ENCODE peak calls at places on chromosome 13, in eight cellular contexts. T is effector memory CD4-positive, alpha-beta T cell; J is bronchial epithelial cell; E is adrenal gland; V is CD4-positive, alpha-beta memory T cell; G is thyroid gland; D is CD4-positive, alpha-beta T cell; C is stomach. K is an unnamed sample. For H3K27me3, the result is how much of the 10 kb centered on the place peaks cover.

GRCh38 chr13:44191504-44192171 is 182.0 kb upstream of the SERP2 start:
- DNase-seq in T (peak), J (peak), E (peak), V (peak), G (peak), D (peak), C (peak), K (peak)

GRCh38 chr13:111385182-111385857 is 64.9 kb downstream of the TEX29 start:
- DNase-seq in T (no peak), J (no peak), E (peak), V (no peak), G (no peak), D (no peak), C (peak), K (no peak)

GRCh38 chr13:46593403-46593802 is 40.4 kb downstream of the LRCH1 start:
- DNase-seq in T (peak), J (no peak), E (no peak), V (peak), G (no peak), D (peak), C (no peak), K (no peak)

GRCh38 chr13:34161829-34162544 is 344.0 kb downstream of the RFC3 start:
- DNase-seq in T (no peak), J (peak), E (no peak), V (no peak), G (no peak), D (no peak), C (no peak), K (no peak)

GRCh38 chr13:65460136-65460535 is 1770.0 kb downstream of the PCDH9 start:
- DNase-seq in T (no peak), J (no peak), E (no peak), V (no peak), G (no peak), D (no peak), C (no peak), K (no peak)

GRCh38 chr13:111395511-111396393 is 75.3 kb downstream of the TEX29 start:
- DNase-seq in T (no peak), J (no peak), E (no peak), V (no peak), G (no peak), D (no peak), C (peak), K (no peak)

GRCh38 chr13:93915269-93915809 is 564.1 kb downstream of the DCT start:
- DNase-seq in T (no peak), J (no peak), E (no peak), V (no peak), G (no peak), D (no peak), C (no peak), K (no peak)

GRCh38 chr13:40983725-40984669 is 35.1 kb downstream of the ELF1 start:
- DNase-seq in T (no peak), J (peak), E (no peak), V (peak), G (peak), D (no peak), C (no peak), K (no peak)

GRCh38 chr13:89602655-89603054 is 1744.8 kb upstream of the MIR17HG start:
- DNase-seq in T (no peak), J (no peak), E (no peak), V (no peak), G (no peak), D (no peak), C (no peak), K (no peak)

GRCh38 chr13:48221301-48222190 is 11.5 kb upstream of the ITM2B start:
- DNase-seq in T (no peak), J (no peak), E (no peak), V (peak), G (no peak), D (no peak), C (no peak), K (peak)

GRCh38 chr13:70448820-70449219 is 340.6 kb upstream of the KLHL1 start:
- DNase-seq in T (no peak), J (no peak), E (no peak), V (no peak), G (no peak), D (no peak), C (no peak), K (no peak)

GRCh38 chr13:47277774-47278173 is 380.9 kb upstream of the HTR2A start:
- DNase-seq in T (no peak), J (peak), E (no peak), V (no peak), G (peak), D (no peak), C (no peak), K (no peak)

GRCh38 chr13:45728759-45729158 is 26.6 kb downstream of the CBY2 start:
- DNase-seq in T (no peak), J (peak), E (no peak), V (no peak), G (no peak), D (no peak), C (no peak), K (no peak)

GRCh38 chr13:47455581-47455980 is 545.5 kb downstream of the SUCLA2 start:
- DNase-seq in T (no peak), J (no peak), E (no peak), V (no peak), G (no peak), D (no peak), C (no peak), K (peak)

GRCh38 chr13:21060063-21060826 is 1.1 kb downstream of the LATS2 start:
- DNase-seq in T (no peak), J (no peak), E (peak), V (peak), G (peak), D (no peak), C (peak), K (peak)

GRCh38 chr13:98370806-98371553 is 193.9 kb upstream of the RNF113B start:
- DNase-seq in T (no peak), J (no peak), E (peak), V (no peak), G (peak), D (no peak), C (peak), K (peak)

GRCh38 chr13:94305463-94305862 is 174.0 kb downstream of the DCT start:
- DNase-seq in T (no peak), J (peak), E (no peak), V (no peak), G (no peak), D (no peak), C (no peak), K (no peak)

GRCh38 chr13:101757446-101758039 is 305.1 kb downstream of the ITGBL1 start:
- DNase-seq in T (no peak), J (peak), E (no peak), V (peak), G (no peak), D (no peak), C (no peak), K (no peak)

GRCh38 chr13:97976551-97977375 is 23.3 kb downstream of the IPO5 start:
- DNase-seq in T (no peak), J (no peak), E (no peak), V (peak), G (no peak), D (no peak), C (no peak), K (peak)

GRCh38 chr13:53123536-53123935 is 94.9 kb downstream of the OLFM4 start:
- DNase-seq in T (no peak), J (no peak), E (no peak), V (no peak), G (peak), D (no peak), C (no peak), K (no peak)

GRCh38 chr13:114101831-114102520 is 30.4 kb downstream of the RASA3 start:
- DNase-seq in T (no peak), J (no peak), E (no peak), V (no peak), G (no peak), D (no peak), C (no peak), K (no peak)

GRCh38 chr13:80070024-80070703 is 270.8 kb downstream of the SPRY2 start:
- DNase-seq in T (no peak), J (no peak), E (no peak), V (no peak), G (no peak), D (no peak), C (no peak), K (no peak)

GRCh38 chr13:29858231-29858630 is 7.8 kb upstream of the UBL3 start:
- DNase-seq in T (no peak), J (no peak), E (no peak), V (no peak), G (no peak), D (no peak), C (no peak), K (no peak)

GRCh38 chr13:23428183-23428528 is 5.3 kb downstream of the SACS start:
- DNase-seq in T (no peak), J (no peak), E (no peak), V (no peak), G (no peak), D (no peak), C (no peak), K (no peak)

GRCh38 chr13:102903659-102904407 is 58.0 kb downstream of the ERCC5 start:
- DNase-seq in T (no peak), J (peak), E (no peak), V (no peak), G (no peak), D (no peak), C (no peak), K (no peak)

GRCh38 chr13:45518525-45519235 is 53.9 kb downstream of the COG3 start:
- DNase-seq in T (no peak), J (peak), E (no peak), V (no peak), G (no peak), D (no peak), C (no peak), K (no peak)

GRCh38 chr13:77810430-77810829 is 108.2 kb downstream of the EDNRB start:
- DNase-seq in T (no peak), J (peak), E (no peak), V (no peak), G (no peak), D (no peak), C (no peak), K (no peak)

GRCh38 chr13:24050292-24050711 is 110.2 kb upstream of the SPATA13 start:
- DNase-seq in T (no peak), J (peak), E (peak), V (no peak), G (peak), D (no peak), C (peak), K (peak)

GRCh38 chr13:20882206-20882605 is 20.3 kb downstream of the XPO4 start:
- DNase-seq in T (no peak), J (no peak), E (no peak), V (no peak), G (no peak), D (no peak), C (no peak), K (no peak)

GRCh38 chr13:30020726-30021312 is 170.4 kb upstream of the UBL3 start:
- DNase-seq in T (no peak), J (peak), E (no peak), V (no peak), G (no peak), D (no peak), C (no peak), K (no peak)

GRCh38 chr13:30692108-30692507 is 43.2 kb upstream of the ALOX5AP start:
- DNase-seq in T (no peak), J (no peak), E (no peak), V (no peak), G (no peak), D (no peak), C (no peak), K (no peak)

GRCh38 chr13:30204564-30204963 is 102.8 kb downstream of the KATNAL1 start:
- DNase-seq in T (no peak), J (no peak), E (no peak), V (no peak), G (no peak), D (no peak), C (no peak), K (no peak)

GRCh38 chr13:83880275-83881027 is 1.8 kb downstream of the SLITRK1 start:
- DNase-seq in T (no peak), J (no peak), E (no peak), V (no peak), G (no peak), D (no peak), C (no peak), K (no peak)

GRCh38 chr13:44764334-44764733 is 188.2 kb upstream of the TSC22D1 start:
- DNase-seq in T (no peak), J (no peak), E (peak), V (no peak), G (no peak), D (no peak), C (peak), K (no peak)

GRCh38 chr13:29760561-29760960 is 89.9 kb downstream of the UBL3 start:
- DNase-seq in T (no peak), J (no peak), E (no peak), V (no peak), G (no peak), D (no peak), C (no peak), K (no peak)

GRCh38 chr13:94073006-94073744 is 406.3 kb downstream of the DCT start:
- DNase-seq in T (no peak), J (no peak), E (no peak), V (no peak), G (no peak), D (no peak), C (no peak), K (no peak)

GRCh38 chr13:45149964-45150363 is 29.7 kb downstream of the GTF2F2 start:
- DNase-seq in T (no peak), J (no peak), E (no peak), V (no peak), G (no peak), D (no peak), C (no peak), K (no peak)

GRCh38 chr13:30377312-30377685 is 45.0 kb upstream of the UBE2L5 start:
- DNase-seq in T (no peak), J (no peak), E (no peak), V (no peak), G (no peak), D (no peak), C (no peak), K (no peak)

GRCh38 chr13:36918246-36919060 is 1.6 kb downstream of the SMAD9 start:
- DNase-seq in T (no peak), J (no peak), E (no peak), V (no peak), G (peak), D (no peak), C (no peak), K (no peak)

GRCh38 chr13:36919833-36920611 is at the start of gene SMAD9:
- DNase-seq in T (no peak), J (peak), E (peak), V (no peak), G (peak), D (no peak), C (peak), K (peak)

GRCh38 chr13:36921902-36922301 is 1.9 kb upstream of the SMAD9 start:
- DNase-seq in T (no peak), J (no peak), E (no peak), V (no peak), G (no peak), D (no peak), C (no peak), K (no peak)

GRCh38 chr13:36920612-36921185 is 661 bp upstream of the SMAD9 start:
- DNase-seq in T (no peak), J (no peak), E (no peak), V (no peak), G (peak), D (no peak), C (no peak), K (no peak)

GRCh38 chr13:36919206-36919832 is 719 bp downstream of the SMAD9 start:
- DNase-seq in T (no peak), J (no peak), E (peak), V (no peak), G (peak), D (no peak), C (peak), K (peak)
- H3K27me3 ChIP-seq in T (under half), J (under half), E (under half), V (under half), G (under half), D (half or more), C (under half), K (under half)

DNA sequence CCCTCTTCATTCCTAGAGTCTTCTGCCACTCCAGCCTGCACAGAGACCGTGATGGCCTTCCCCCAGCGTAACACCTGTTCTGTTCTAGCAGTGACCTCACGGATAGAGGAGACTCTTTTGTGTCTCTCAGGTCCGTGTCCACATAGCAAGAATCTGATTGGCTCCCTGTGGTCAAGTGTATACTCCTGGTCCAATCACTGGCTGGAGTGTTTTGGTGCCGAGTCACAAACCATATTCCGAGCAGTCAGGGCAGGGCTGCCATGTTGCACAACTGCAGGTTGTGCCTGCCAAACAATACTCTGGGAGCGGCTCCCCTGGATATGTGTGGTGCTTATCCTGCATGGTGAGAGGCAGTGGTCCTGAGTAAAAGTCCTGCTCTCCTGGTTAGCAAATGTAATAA is 402.4 kb downstream of the KCNRG start:
- DNase-seq in T (no peak), J (peak), E (no peak), V (no peak), G (no peak), D (no peak), C (no peak), K (no peak)
- H3K27me3 ChIP-seq in T (under half), J (under half), E (under half), V (under half), G (under half), D (under half), C (under half), K (under half)

GRCh38 chr13:57635541-57635940 is 4.0 kb downstream of the PCDH17 start:
- DNase-seq in T (no peak), J (no peak), E (no peak), V (no peak), G (no peak), D (no peak), C (no peak), K (no peak)

GRCh38 chr13:57636811-57637210 is 5.3 kb downstream of the PCDH17 start:
- DNase-seq in T (no peak), J (no peak), E (no peak), V (no peak), G (no peak), D (no peak), C (no peak), K (no peak)

GRCh38 chr13:57634829-57635165 is 3.3 kb downstream of the PCDH17 start:
- DNase-seq in T (no peak), J (no peak), E (no peak), V (no peak), G (no peak), D (no peak), C (no peak), K (peak)

GRCh38 chr13:57638147-57638890 is 6.8 kb downstream of the PCDH17 start:
- DNase-seq in T (no peak), J (no peak), E (no peak), V (no peak), G (no peak), D (no peak), C (no peak), K (no peak)

GRCh38 chr13:57637515-57637914 is 6.0 kb downstream of the PCDH17 start:
- DNase-seq in T (no peak), J (no peak), E (no peak), V (no peak), G (no peak), D (no peak), C (no peak), K (no peak)
- H3K27me3 ChIP-seq in T (under half), J (under half), E (under half), V (under half), G (under half), D (under half), C (under half), K (under half)

GRCh38 chr13:25192936-25193335 is 20.8 kb upstream of the AMER2 start:
- DNase-seq in T (no peak), J (no peak), E (no peak), V (no peak), G (no peak), D (no peak), C (no peak), K (no peak)
- H3K27me3 ChIP-seq in T (under half), J (under half), E (under half), V (under half), G (under half), D (under half), C (under half), K (under half)

GRCh38 chr13:28541966-28542365 is 47.0 kb upstream of the FLT1 start:
- DNase-seq in T (no peak), J (no peak), E (no peak), V (no peak), G (no peak), D (no peak), C (no peak), K (no peak)
- H3K27me3 ChIP-seq in T (under half), J (under half), E (under half), V (under half), G (under half), D (under half), C (under half), K (under half)

GRCh38 chr13:112901951-112902651 is 66.9 kb upstream of the MCF2L start:
- DNase-seq in T (no peak), J (peak), E (no peak), V (no peak), G (peak), D (no peak), C (peak), K (no peak)
- H3K27me3 ChIP-seq in T (under half), J (under half), E (under half), V (under half), G (under half), D (under half), C (under half), K (under half)

GRCh38 chr13:74681891-74682290 is 547.7 kb upstream of the KLF12 start:
- DNase-seq in T (no peak), J (no peak), E (no peak), V (no peak), G (no peak), D (no peak), C (no peak), K (no peak)

GRCh38 chr13:74683411-74683810 is 549.2 kb upstream of the KLF12 start:
- DNase-seq in T (no peak), J (peak), E (no peak), V (no peak), G (no peak), D (no peak), C (no peak), K (no peak)

DNA sequence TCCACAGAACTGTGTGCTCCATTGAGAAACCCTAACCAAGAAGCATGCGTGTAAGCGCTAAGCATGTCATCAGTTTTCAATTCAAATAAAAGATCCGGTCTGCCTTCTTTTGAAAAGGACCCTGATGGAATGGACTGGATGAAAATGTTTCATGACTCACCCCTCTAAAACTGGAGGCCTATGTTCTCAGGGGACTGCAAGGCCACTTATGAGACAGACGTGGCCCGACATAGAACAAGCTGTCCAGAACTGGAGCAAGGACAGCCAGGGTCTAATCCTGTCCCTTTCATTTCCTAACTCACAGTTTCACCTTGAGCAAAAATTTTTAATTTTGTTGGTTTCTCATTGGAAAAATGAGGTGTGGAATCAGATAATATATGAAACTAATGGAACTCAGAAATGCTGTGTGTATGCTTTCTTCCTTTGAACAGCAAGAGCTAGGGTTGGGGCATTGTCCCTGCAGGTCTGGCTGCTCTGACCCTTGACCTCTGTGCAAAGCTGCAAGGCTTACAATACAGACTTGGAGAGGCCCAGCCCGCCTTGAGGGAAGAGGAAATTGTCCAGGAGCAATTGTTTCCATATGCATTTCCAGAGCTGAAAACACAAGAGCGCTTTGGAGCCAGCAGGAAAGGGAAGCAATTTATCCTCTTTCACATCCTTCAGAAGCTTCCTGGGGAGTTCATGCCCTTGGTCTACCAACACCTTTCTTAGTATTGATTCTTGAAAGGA is 553.4 kb upstream of the KLF12 start:
- DNase-seq in T (no peak), J (no peak), E (peak), V (no peak), G (no peak), D (no peak), C (no peak), K (no peak)
- H3K27me3 ChIP-seq in T (under half), J (under half), E (under half), V (under half), G (under half), D (under half), C (under half), K (under half)